ENCODE peak calls at places on chromosome 2, in eight cellular contexts. E, X, O, M, V, R, H and P are unnamed samples.

GRCh38 chr2:26542676-26543505 is 65.0 kb upstream of the OTOF start:
- DNase-seq in E (no peak), X (no peak), O (no peak), M (no peak), V (no peak), R (no peak), H (no peak), P (no peak)

GRCh38 chr2:136008205-136008865 is 22.9 kb upstream of the DARS1 start:
- DNase-seq in E (no peak), X (peak), O (no peak), M (no peak), V (no peak), R (peak), H (no peak), P (no peak)

GRCh38 chr2:1641498-1641897 is 102.8 kb downstream of the PXDN start:
- DNase-seq in E (no peak), X (no peak), O (peak), M (no peak), V (no peak), R (no peak), H (no peak), P (peak)

GRCh38 chr2:146241023-146241422 is 1603.8 kb upstream of the ACVR2A start:
- DNase-seq in E (no peak), X (no peak), O (no peak), M (no peak), V (no peak), R (no peak), H (no peak), P (no peak)

GRCh38 chr2:34787341-34787740 is 1188.2 kb upstream of the FAM98A start:
- DNase-seq in E (no peak), X (no peak), O (no peak), M (no peak), V (no peak), R (no peak), H (no peak), P (no peak)

GRCh38 chr2:17300141-17300540 is 218.1 kb downstream of the RAD51AP2 start:
- DNase-seq in E (no peak), X (no peak), O (peak), M (no peak), V (no peak), R (peak), H (no peak), P (peak)

GRCh38 chr2:221200184-221200839 is 371.8 kb downstream of the EPHA4 start:
- DNase-seq in E (no peak), X (no peak), O (no peak), M (no peak), V (no peak), R (no peak), H (no peak), P (no peak)

GRCh38 chr2:26735096-26735495 is 29.0 kb upstream of the SLC35F6 start:
- DNase-seq in E (no peak), X (no peak), O (peak), M (peak), V (peak), R (peak), H (no peak), P (peak)

GRCh38 chr2:159506764-159507406 is 109.5 kb downstream of the BAZ2B start:
- DNase-seq in E (no peak), X (no peak), O (peak), M (no peak), V (peak), R (no peak), H (no peak), P (peak)

GRCh38 chr2:111668274-111668616 is 215.7 kb downstream of the ANAPC1 start:
- DNase-seq in E (no peak), X (no peak), O (no peak), M (no peak), V (no peak), R (no peak), H (no peak), P (no peak)

GRCh38 chr2:119111115-119111975 is 47.2 kb downstream of the C1QL2 start:
- DNase-seq in E (no peak), X (no peak), O (no peak), M (no peak), V (no peak), R (no peak), H (no peak), P (no peak)

GRCh38 chr2:69582582-69583176 is 60.9 kb downstream of the AAK1 start:
- DNase-seq in E (no peak), X (no peak), O (peak), M (no peak), V (peak), R (peak), H (no peak), P (peak)

GRCh38 chr2:19536136-19536535 is 177.7 kb upstream of the OSR1 start:
- DNase-seq in E (no peak), X (no peak), O (no peak), M (no peak), V (peak), R (no peak), H (no peak), P (peak)